ENCODE peak calls at places on chromosome 22, in five cellular contexts. One of them, this sample, is unnamed.

GRCh38 chr22:20305894-20306645 is 13.8 kb downstream of the DGCR6L start:
- DNase-seq in IMR-90: no peak
- DNase-seq in NT2/D1: no peak
- DNase-seq in HCT116: no peak
- DNase-seq in mesendoderm: no peak
- DNase-seq in this sample: peak; percentile 41

GRCh38 chr22:31291716-31292644 is at the start of gene PIK3IP1:
- DNase-seq in IMR-90: peak; percentile 91
- DNase-seq in NT2/D1: peak; percentile 86
- DNase-seq in HCT116: peak; percentile 51
- DNase-seq in mesendoderm: peak; percentile 96
- DNase-seq in this sample: peak; percentile 82

GRCh38 chr22:48319321-48320047 is 1508.2 kb downstream of the BRD1 start:
- DNase-seq in IMR-90: no peak
- DNase-seq in NT2/D1: no peak
- DNase-seq in HCT116: no peak
- DNase-seq in mesendoderm: no peak
- DNase-seq in this sample: no peak

GRCh38 chr22:49640366-49641095 is 187.1 kb downstream of the BRD1 start:
- DNase-seq in IMR-90: no peak
- DNase-seq in NT2/D1: no peak
- DNase-seq in HCT116: no peak
- DNase-seq in mesendoderm: no peak
- DNase-seq in this sample: no peak

GRCh38 chr22:28925916-28926315 is 42.5 kb downstream of the ZNRF3 start:
- DNase-seq in IMR-90: no peak
- DNase-seq in NT2/D1: no peak
- DNase-seq in HCT116: no peak
- DNase-seq in mesendoderm: peak; percentile 62
- DNase-seq in this sample: no peak

GRCh38 chr22:42949159-42949558 is 65.8 kb downstream of the PACSIN2 start:
- DNase-seq in IMR-90: peak; percentile 69
- DNase-seq in NT2/D1: no peak
- DNase-seq in HCT116: no peak
- DNase-seq in mesendoderm: peak; percentile 58
- DNase-seq in this sample: no peak

GRCh38 chr22:33465554-33465953 is 407.4 kb upstream of the SYN3 start:
- DNase-seq in IMR-90: no peak
- DNase-seq in NT2/D1: no peak
- DNase-seq in HCT116: no peak
- DNase-seq in mesendoderm: no peak
- DNase-seq in this sample: no peak

GRCh38 chr22:46004105-46004866 is 27.3 kb upstream of the WNT7B start:
- DNase-seq in IMR-90: no peak
- DNase-seq in NT2/D1: no peak
- DNase-seq in HCT116: no peak
- DNase-seq in mesendoderm: no peak
- DNase-seq in this sample: peak; percentile 35

GRCh38 chr22:20015971-20016733 is 471 bp downstream of the ARVCF start:
- DNase-seq in IMR-90: no peak
- DNase-seq in NT2/D1: no peak
- DNase-seq in HCT116: no peak
- DNase-seq in mesendoderm: peak; percentile 36
- DNase-seq in this sample: no peak

GRCh38 chr22:23034621-23035556 is 35.4 kb upstream of the GNAZ start:
- DNase-seq in IMR-90: no peak
- DNase-seq in NT2/D1: no peak
- DNase-seq in HCT116: no peak
- DNase-seq in mesendoderm: peak; percentile 48
- DNase-seq in this sample: no peak

GRCh38 chr22:50464451-50464850 is 10.4 kb downstream of the SBF1 start:
- DNase-seq in IMR-90: no peak
- DNase-seq in NT2/D1: no peak
- DNase-seq in HCT116: no peak
- DNase-seq in mesendoderm: no peak
- DNase-seq in this sample: no peak

GRCh38 chr22:49083607-49084006 is 744.1 kb downstream of the BRD1 start:
- DNase-seq in IMR-90: no peak
- DNase-seq in NT2/D1: no peak
- DNase-seq in HCT116: no peak
- DNase-seq in mesendoderm: no peak
- DNase-seq in this sample: no peak

GRCh38 chr22:48757581-48757980 is 1070.1 kb downstream of the BRD1 start:
- DNase-seq in IMR-90: no peak
- DNase-seq in NT2/D1: no peak
- DNase-seq in HCT116: no peak
- DNase-seq in mesendoderm: no peak
- DNase-seq in this sample: no peak

GRCh38 chr22:44409211-44409648 is 88.8 kb downstream of the RTL6 start:
- DNase-seq in IMR-90: no peak
- DNase-seq in NT2/D1: no peak
- DNase-seq in HCT116: no peak
- DNase-seq in mesendoderm: no peak
- DNase-seq in this sample: no peak
- H3K9ac ChIP-seq in IMR-90: no peak overlapping the region
- H3K9ac ChIP-seq in NT2/D1: no peak overlapping the region
- H3K9ac ChIP-seq in HCT116: no peak overlapping the region
- H3K9ac ChIP-seq in mesendoderm: no peak overlapping the region
- H3K9ac ChIP-seq in this sample: no peak overlapping the region

GRCh38 chr22:36912694-36913430 is 566 bp upstream of the CSF2RB start:
- DNase-seq in IMR-90: no peak
- DNase-seq in NT2/D1: no peak
- DNase-seq in HCT116: no peak
- DNase-seq in mesendoderm: no peak
- DNase-seq in this sample: no peak

GRCh38 chr22:36914383-36914752 is 940 bp downstream of the CSF2RB start:
- DNase-seq in IMR-90: no peak
- DNase-seq in NT2/D1: no peak
- DNase-seq in HCT116: no peak
- DNase-seq in mesendoderm: no peak
- DNase-seq in this sample: no peak

GRCh38 chr22:36911887-36912661 is 1.4 kb upstream of the CSF2RB start:
- DNase-seq in IMR-90: no peak
- DNase-seq in NT2/D1: no peak
- DNase-seq in HCT116: no peak
- DNase-seq in mesendoderm: peak; percentile 52
- DNase-seq in this sample: no peak

GRCh38 chr22:36916034-36916433 is 2.6 kb downstream of the CSF2RB start:
- DNase-seq in IMR-90: no peak
- DNase-seq in NT2/D1: no peak
- DNase-seq in HCT116: no peak
- DNase-seq in mesendoderm: no peak
- DNase-seq in this sample: no peak

GRCh38 chr22:36913431-36914382 is at the start of gene CSF2RB:
- DNase-seq in IMR-90: no peak
- DNase-seq in NT2/D1: no peak
- DNase-seq in HCT116: no peak
- DNase-seq in mesendoderm: no peak
- DNase-seq in this sample: no peak
- H3K9ac ChIP-seq in IMR-90: no peak within 1 kb of the TSS
- H3K9ac ChIP-seq in NT2/D1: no peak within 1 kb of the TSS
- H3K9ac ChIP-seq in HCT116: no peak within 1 kb of the TSS
- H3K9ac ChIP-seq in mesendoderm: no peak within 1 kb of the TSS
- H3K9ac ChIP-seq in this sample: no peak within 1 kb of the TSS

DNA sequence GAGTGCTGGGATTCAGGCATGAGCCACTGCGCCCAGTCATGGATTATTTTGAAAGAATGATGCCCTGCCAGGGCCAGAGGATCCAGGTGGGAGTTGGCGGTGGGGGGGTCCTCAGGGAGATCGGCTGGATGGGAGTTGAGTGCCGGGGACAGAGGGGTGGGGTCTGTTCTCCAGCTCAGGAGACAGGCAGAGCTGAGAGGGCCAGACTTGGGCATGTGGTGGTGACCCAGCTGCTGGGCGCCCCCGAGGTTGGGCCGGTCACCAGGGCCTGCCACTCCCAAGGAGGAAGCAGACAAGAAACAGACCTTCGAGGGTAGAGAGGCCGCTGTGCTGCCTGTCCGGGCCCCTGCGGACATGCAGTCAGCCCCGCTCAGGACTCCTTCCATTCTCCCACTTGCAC is 11.8 kb upstream of the PRODH start:
- DNase-seq in IMR-90: no peak
- DNase-seq in NT2/D1: no peak
- DNase-seq in HCT116: no peak
- DNase-seq in mesendoderm: peak; percentile 22
- DNase-seq in this sample: no peak
- H3K9ac ChIP-seq in IMR-90: no peak overlapping the region
- H3K9ac ChIP-seq in NT2/D1: no peak overlapping the region
- H3K9ac ChIP-seq in HCT116: no peak overlapping the region
- H3K9ac ChIP-seq in mesendoderm: peak overlapping the region; percentile 44
- H3K9ac ChIP-seq in this sample: no peak overlapping the region

GRCh38 chr22:47279337-47279736 is 516.9 kb downstream of the TBC1D22A start:
- DNase-seq in IMR-90: no peak
- DNase-seq in NT2/D1: no peak
- DNase-seq in HCT116: no peak
- DNase-seq in mesendoderm: no peak
- DNase-seq in this sample: no peak
- H3K9ac ChIP-seq in IMR-90: no peak overlapping the region
- H3K9ac ChIP-seq in NT2/D1: no peak overlapping the region
- H3K9ac ChIP-seq in HCT116: no peak overlapping the region
- H3K9ac ChIP-seq in mesendoderm: no peak overlapping the region
- H3K9ac ChIP-seq in this sample: no peak overlapping the region

DNA sequence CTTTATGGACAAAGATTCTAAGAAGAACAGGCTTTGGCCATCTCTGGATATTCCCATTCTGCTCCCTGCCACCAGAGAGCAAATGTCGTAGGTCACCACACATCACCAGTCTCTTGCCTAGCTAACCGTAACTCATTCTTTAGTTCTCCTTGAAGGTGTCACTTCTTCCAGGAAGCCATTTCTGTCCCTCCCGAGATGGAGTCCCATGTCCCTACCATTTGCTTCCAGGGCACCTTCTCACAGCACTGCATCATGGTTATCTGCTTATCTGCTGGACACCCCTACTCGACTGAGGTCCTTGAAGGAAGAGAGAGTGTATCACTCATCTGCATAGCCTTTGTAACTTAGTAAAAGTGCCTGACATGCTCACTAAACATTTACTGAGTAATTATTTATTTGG is 47.6 kb downstream of the FAM83F start:
- DNase-seq in IMR-90: no peak
- DNase-seq in NT2/D1: no peak
- DNase-seq in HCT116: no peak
- DNase-seq in mesendoderm: no peak
- DNase-seq in this sample: no peak
- H3K9ac ChIP-seq in IMR-90: no peak overlapping the region
- H3K9ac ChIP-seq in NT2/D1: no peak overlapping the region
- H3K9ac ChIP-seq in HCT116: no peak overlapping the region
- H3K9ac ChIP-seq in mesendoderm: no peak overlapping the region
- H3K9ac ChIP-seq in this sample: no peak overlapping the region

DNA sequence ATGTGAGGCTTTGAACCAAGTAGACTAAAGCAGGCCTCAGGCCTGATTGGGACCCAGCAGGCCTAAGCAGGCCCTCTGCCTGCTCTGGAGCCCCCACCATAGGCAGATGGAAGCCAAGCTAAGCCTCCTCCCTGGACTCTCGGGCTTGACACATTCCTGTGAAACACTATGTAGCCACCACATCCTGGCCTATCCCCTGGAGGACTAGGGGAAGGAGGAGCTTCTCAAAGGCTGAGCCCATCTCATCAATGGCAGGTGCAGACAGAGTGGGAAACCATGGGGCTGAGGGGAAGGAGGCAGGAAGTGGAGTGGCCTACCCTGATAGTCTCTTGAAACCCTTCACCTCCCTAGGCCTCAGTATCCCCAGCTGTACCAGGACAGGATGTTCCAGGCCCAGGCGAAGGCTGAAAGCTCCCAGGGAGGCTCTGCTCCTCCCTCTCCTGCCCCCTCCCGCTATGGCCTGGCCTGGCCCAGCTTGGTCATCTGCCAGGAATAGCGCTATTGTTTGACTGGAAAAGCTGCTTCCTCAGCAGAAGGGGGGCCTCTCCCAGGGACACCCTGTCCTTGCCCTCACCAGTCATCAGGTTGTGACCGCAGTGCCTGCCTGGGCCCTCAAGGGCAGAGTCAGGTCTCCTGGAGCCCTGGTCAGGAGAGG is 1.5 kb upstream of the CASTOR1 start:
- DNase-seq in IMR-90: peak; percentile 48
- DNase-seq in NT2/D1: no peak
- DNase-seq in HCT116: no peak
- DNase-seq in mesendoderm: peak; percentile 86
- DNase-seq in this sample: peak; percentile 89
- H3K9ac ChIP-seq in IMR-90: no peak overlapping the region
- H3K9ac ChIP-seq in NT2/D1: peak overlapping the region; percentile 72
- H3K9ac ChIP-seq in HCT116: no peak overlapping the region
- H3K9ac ChIP-seq in mesendoderm: no peak overlapping the region
- H3K9ac ChIP-seq in this sample: peak overlapping the region; percentile 83

GRCh38 chr22:40240671-40241070 is 62.9 kb downstream of the TNRC6B start:
- DNase-seq in IMR-90: no peak
- DNase-seq in NT2/D1: no peak
- DNase-seq in HCT116: no peak
- DNase-seq in mesendoderm: no peak
- DNase-seq in this sample: no peak

GRCh38 chr22:40241200-40241763 is 63.6 kb downstream of the TNRC6B start:
- DNase-seq in IMR-90: no peak
- DNase-seq in NT2/D1: no peak
- DNase-seq in HCT116: no peak
- DNase-seq in mesendoderm: no peak
- DNase-seq in this sample: no peak

GRCh38 chr22:40243891-40244290 is 66.2 kb downstream of the TNRC6B start:
- DNase-seq in IMR-90: no peak
- DNase-seq in NT2/D1: no peak
- DNase-seq in HCT116: no peak
- DNase-seq in mesendoderm: no peak
- DNase-seq in this sample: peak; percentile 27

GRCh38 chr22:40247976-40248375 is 70.3 kb downstream of the TNRC6B start:
- DNase-seq in IMR-90: no peak
- DNase-seq in NT2/D1: no peak
- DNase-seq in HCT116: no peak
- DNase-seq in mesendoderm: no peak
- DNase-seq in this sample: peak; percentile 40

GRCh38 chr22:40244586-40244985 is 66.9 kb downstream of the TNRC6B start:
- DNase-seq in IMR-90: no peak
- DNase-seq in NT2/D1: no peak
- DNase-seq in HCT116: no peak
- DNase-seq in mesendoderm: no peak
- DNase-seq in this sample: no peak
- H3K9ac ChIP-seq in IMR-90: no peak overlapping the region
- H3K9ac ChIP-seq in NT2/D1: no peak overlapping the region
- H3K9ac ChIP-seq in HCT116: no peak overlapping the region
- H3K9ac ChIP-seq in mesendoderm: no peak overlapping the region
- H3K9ac ChIP-seq in this sample: no peak overlapping the region

DNA sequence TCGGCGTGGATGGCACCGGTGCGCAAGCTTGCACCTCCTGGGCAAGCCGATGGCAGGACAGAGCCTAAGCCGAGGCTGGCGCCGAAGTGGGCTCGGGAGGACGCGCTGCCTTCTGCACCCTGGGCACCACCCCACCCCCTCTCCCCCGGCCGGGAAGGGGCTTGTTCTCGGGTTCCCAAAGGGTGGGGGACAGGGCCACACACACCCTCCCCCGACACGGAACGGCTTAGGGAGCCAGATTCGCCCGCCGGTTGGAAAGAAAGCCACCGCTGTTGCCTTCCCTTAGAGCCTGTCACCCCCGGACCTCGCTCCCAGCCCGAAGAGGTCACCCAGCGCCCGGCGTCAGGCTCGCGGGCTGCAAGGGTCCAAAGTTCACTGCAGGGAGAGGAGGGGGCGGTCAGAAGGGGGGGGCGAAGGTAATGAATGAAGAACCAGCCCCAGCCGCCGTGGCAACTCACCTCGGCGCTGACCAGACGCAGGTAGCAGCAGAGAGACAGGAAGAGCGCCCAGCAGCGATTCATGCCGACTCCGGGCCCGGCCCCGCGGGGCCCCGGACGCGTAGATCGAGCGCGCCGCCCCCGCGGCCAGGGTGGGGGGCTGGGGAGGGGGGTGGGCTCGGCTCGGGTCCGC is 1.2 kb downstream of the PDGFB start:
- DNase-seq in IMR-90: no peak
- DNase-seq in NT2/D1: no peak
- DNase-seq in HCT116: no peak
- DNase-seq in mesendoderm: peak; percentile 51
- DNase-seq in this sample: no peak
- H3K9ac ChIP-seq in IMR-90: no peak overlapping the region
- H3K9ac ChIP-seq in NT2/D1: peak overlapping the region; percentile 61
- H3K9ac ChIP-seq in HCT116: peak overlapping the region; percentile 89
- H3K9ac ChIP-seq in mesendoderm: peak overlapping the region; percentile 83
- H3K9ac ChIP-seq in this sample: no peak overlapping the region

This sample was measured in DND-41.